ENCODE peak calls at places on chromosomes 3 and 15, in six cellular contexts. O, W, K, F, Y and B are unnamed samples.

GRCh38 chr3:161035711-161036110 is 69.4 kb downstream of the B3GALNT1 start:
- DNase-seq in Y (no peak), W (no peak), K (peak), F (peak), O (no peak), B (no peak)

GRCh38 chr3:171862993-171863521 is 19.9 kb downstream of the TMEM212 start:
- DNase-seq in K (peak), O (no peak), F (peak), W (no peak), Y (no peak), B (no peak)

GRCh38 chr15:73386886-73387506 is 18.2 kb upstream of the HCN4 start:
- DNase-seq in W (no peak), F (no peak), Y (no peak), K (no peak), O (no peak), B (no peak)

GRCh38 chr3:105649469-105649868 is 219.3 kb downstream of the CBLB start:
- DNase-seq in W (no peak), O (no peak), F (no peak), K (no peak), Y (no peak), B (no peak)

GRCh38 chr15:75043509-75044257 is 20.3 kb downstream of the PPCDC start:
- DNase-seq in O (no peak), K (peak), Y (peak), F (peak), W (peak), B (no peak)

GRCh38 chr15:40045572-40046217 is 6.7 kb upstream of the SRP14 start:
- DNase-seq in W (no peak), O (no peak), F (no peak), Y (no peak), K (no peak), B (no peak)

GRCh38 chr3:125512135-125512920 is 7.7 kb downstream of the SNX4 start:
- DNase-seq in Y (no peak), W (no peak), F (peak), O (no peak), K (peak), B (no peak)

GRCh38 chr3:172107403-172107802 is 68.0 kb downstream of the FNDC3B start:
- DNase-seq in K (no peak), F (no peak), O (peak), W (no peak), Y (no peak), B (no peak)

GRCh38 chr15:60854858-60855568 is 374.1 kb downstream of the RORA start:
- DNase-seq in F (no peak), Y (no peak), W (no peak), K (no peak), O (no peak), B (no peak)

GRCh38 chr15:31758126-31758525 is 272.2 kb upstream of the CHRNA7 start:
- DNase-seq in K (no peak), F (peak), Y (peak), O (no peak), W (peak), B (no peak)

GRCh38 chr15:83014205-83014653 is 2.8 kb upstream of the C15orf40 start:
- DNase-seq in Y (no peak), W (no peak), K (no peak), O (no peak), F (no peak), B (no peak)

GRCh38 chr3:171556574-171557145 is 96.5 kb upstream of the TNIK start:
- DNase-seq in F (no peak), K (peak), Y (no peak), O (no peak), W (no peak), B (no peak)

GRCh38 chr3:27166888-27167287 is 202.3 kb downstream of the NEK10 start:
- DNase-seq in W (no peak), K (peak), Y (no peak), O (no peak), F (peak), B (no peak)

GRCh38 chr3:172746476-172746875 is 4.0 kb upstream of the ECT2 start:
- DNase-seq in F (no peak), K (peak), O (no peak), Y (no peak), W (no peak), B (no peak)

GRCh38 chr3:131705099-131705498 is 202.3 kb upstream of the MRPL3 start:
- DNase-seq in W (no peak), Y (no peak), K (no peak), O (no peak), F (no peak), B (no peak)

GRCh38 chr3:11212301-11212613 is 58.0 kb downstream of the HRH1 start:
- DNase-seq in O (no peak), K (peak), F (peak), Y (no peak), W (no peak), B (no peak)

GRCh38 chr15:70526221-70526973 is 237.0 kb downstream of the UACA start:
- DNase-seq in Y (no peak), K (peak), F (no peak), W (no peak), O (no peak), B (no peak)

GRCh38 chr3:129809297-129809696 is 84.2 kb downstream of the TMCC1 start:
- DNase-seq in W (no peak), O (no peak), F (no peak), Y (no peak), K (no peak), B (no peak)

GRCh38 chr3:100548053-100548452 is 55.6 kb downstream of the TMEM45A start:
- DNase-seq in Y (no peak), W (no peak), F (no peak), K (no peak), O (no peak), B (no peak)

GRCh38 chr15:85479071-85479647 is 98.8 kb downstream of the AKAP13 start:
- DNase-seq in W (no peak), F (peak), K (peak), O (no peak), Y (no peak), B (no peak)

GRCh38 chr3:33829720-33830119 is 31.3 kb downstream of the PDCD6IP start:
- DNase-seq in O (no peak), Y (no peak), K (no peak), F (no peak), W (no peak), B (no peak)

GRCh38 chr15:30038667-30039523 is 43.9 kb upstream of the GOLGA8J start:
- DNase-seq in O (no peak), F (no peak), Y (no peak), W (no peak), K (no peak), B (no peak)

GRCh38 chr3:188890572-188891270 is 281.1 kb upstream of the TPRG1 start:
- DNase-seq in W (no peak), Y (no peak), K (peak), F (peak), O (no peak), B (no peak)

GRCh38 chr15:91032919-91033803 is 10.8 kb upstream of the VPS33B start:
- DNase-seq in F (no peak), O (peak), W (peak), Y (peak), K (no peak), B (peak)

GRCh38 chr3:38545983-38546382 is 49.8 kb downstream of the EXOG start:
- DNase-seq in Y (no peak), K (no peak), F (no peak), W (no peak), O (no peak), B (no peak)

GRCh38 chr3:166444336-166444735 is 607.1 kb upstream of the BCHE start:
- DNase-seq in O (no peak), Y (no peak), W (no peak), F (no peak), K (no peak), B (no peak)

GRCh38 chr3:88031543-88032148 is 27.2 kb downstream of the CGGBP1 start:
- DNase-seq in K (peak), F (peak), W (no peak), O (peak), Y (no peak), B (no peak)

GRCh38 chr3:9769012-9769411 is 735 bp downstream of the CAMK1 start:
- DNase-seq in W (no peak), K (no peak), O (no peak), Y (no peak), F (no peak), B (no peak)

GRCh38 chr3:45760878-45761711 is 35.2 kb downstream of the SLC6A20 start:
- DNase-seq in W (no peak), F (peak), K (peak), O (peak), Y (no peak), B (peak)

GRCh38 chr15:34994925-34995324 is 6.8 kb upstream of the ZNF770 start:
- DNase-seq in F (no peak), K (no peak), W (no peak), O (no peak), Y (no peak), B (no peak)

GRCh38 chr3:10977864-10978510 is 14.6 kb upstream of the SLC6A1 start:
- DNase-seq in K (peak), F (no peak), O (no peak), Y (no peak), W (no peak), B (no peak)

GRCh38 chr3:159528251-159528895 is 460.3 kb upstream of the IL12A start:
- DNase-seq in O (no peak), Y (no peak), W (no peak), K (no peak), F (no peak), B (no peak)
- H3K4me3 ChIP-seq in O (no peak), Y (no peak), W (no peak), K (no peak), F (no peak), B (no peak)

GRCh38 chr15:77069521-77070121 is 1.3 kb downstream of the TSPAN3 start:
- DNase-seq in K (no peak), F (no peak), Y (no peak), O (no peak), W (no peak), B (no peak)
- H3K27ac ChIP-seq in K (no peak), F (peak), Y (no peak), O (no peak), W (peak), B (no peak)

GRCh38 chr15:67781061-67781460 is 44.2 kb upstream of the SKOR1 start:
- DNase-seq in W (no peak), O (no peak), F (no peak), K (no peak), Y (no peak), B (no peak)

GRCh38 chr15:67784057-67784781 is 41.1 kb upstream of the SKOR1 start:
- DNase-seq in K (no peak), W (no peak), O (peak), F (no peak), Y (no peak), B (no peak)

GRCh38 chr15:67783303-67783702 is 42.0 kb upstream of the SKOR1 start:
- DNase-seq in Y (no peak), O (peak), F (no peak), K (no peak), W (no peak), B (no peak)

GRCh38 chr15:67782592-67782991 is 42.7 kb upstream of the SKOR1 start:
- DNase-seq in F (no peak), K (no peak), O (no peak), W (no peak), Y (no peak), B (no peak)

DNA sequence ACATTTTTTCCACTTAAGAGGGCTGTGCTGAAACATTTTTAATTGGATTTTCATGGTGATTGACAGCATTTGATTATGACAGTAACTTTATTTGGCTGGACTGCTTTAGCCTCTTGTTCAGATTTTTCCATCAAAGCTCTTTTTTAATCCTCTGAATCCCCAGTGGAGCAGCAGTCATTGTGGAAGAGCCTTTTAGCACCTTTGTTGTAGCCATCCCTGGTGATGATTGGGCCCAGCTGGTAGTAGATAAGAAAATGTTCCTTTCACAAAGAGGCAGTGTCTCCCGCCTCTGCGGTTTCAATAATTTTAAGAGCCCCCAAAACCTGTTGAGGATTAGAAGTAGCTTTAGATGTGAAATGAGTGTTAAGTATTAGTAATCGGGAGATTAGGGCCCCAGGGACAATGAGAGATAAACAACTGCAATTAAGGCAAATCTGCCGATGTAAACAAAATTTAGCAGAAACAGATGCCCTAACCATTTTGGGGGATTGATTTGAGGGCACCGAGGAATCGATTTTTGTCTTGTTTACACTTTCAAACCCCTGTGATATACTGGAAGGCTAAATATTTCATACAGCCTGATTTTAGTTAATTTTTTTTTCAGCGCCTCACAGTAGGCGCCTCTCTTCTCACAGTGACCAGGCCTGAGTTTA is 43.3 kb upstream of the SKOR1 start:
- DNase-seq in K (no peak), O (no peak), W (no peak), Y (no peak), F (no peak), B (no peak)
- H3K4me3 ChIP-seq in K (no peak), O (no peak), W (no peak), Y (no peak), F (no peak), B (no peak)

GRCh38 chr3:47228088-47228487 is 54.5 kb downstream of the KIF9 start:
- DNase-seq in F (no peak), K (no peak), W (no peak), O (no peak), Y (no peak), B (no peak)

GRCh38 chr3:47225310-47225906 is 57.2 kb downstream of the KIF9 start:
- DNase-seq in F (peak), W (no peak), K (no peak), O (no peak), Y (no peak), B (no peak)

GRCh38 chr3:47227678-47228077 is 54.9 kb downstream of the KIF9 start:
- DNase-seq in W (peak), Y (peak), O (no peak), K (no peak), F (no peak), B (no peak)
- H3K27ac ChIP-seq in W (peak), Y (no peak), O (no peak), K (no peak), F (no peak), B (no peak)

DNA sequence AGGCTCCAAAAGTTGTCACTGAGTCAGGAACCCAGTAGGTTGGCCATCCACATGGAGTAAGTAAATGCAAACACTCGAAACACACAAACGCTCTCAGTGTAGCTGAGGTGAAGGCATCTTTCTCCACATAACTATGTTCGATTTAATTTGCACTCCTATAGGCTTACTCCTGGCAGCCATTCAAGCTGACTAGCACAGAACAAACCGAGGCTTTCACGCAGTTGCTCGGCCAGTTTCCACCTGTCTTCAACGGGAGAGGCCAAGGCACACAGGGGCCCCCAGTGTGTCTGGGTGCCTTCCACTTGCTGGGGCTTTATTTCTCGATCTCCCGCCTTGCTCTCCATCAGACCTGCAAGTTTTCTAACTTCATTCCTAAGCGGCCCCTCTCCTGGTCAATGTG is 18.9 kb downstream of the RGMA start:
- DNase-seq in Y (no peak), W (no peak), K (no peak), F (no peak), O (no peak), B (no peak)
- H3K4me3 ChIP-seq in Y (no peak), W (peak), K (no peak), F (no peak), O (no peak), B (no peak)

DNA sequence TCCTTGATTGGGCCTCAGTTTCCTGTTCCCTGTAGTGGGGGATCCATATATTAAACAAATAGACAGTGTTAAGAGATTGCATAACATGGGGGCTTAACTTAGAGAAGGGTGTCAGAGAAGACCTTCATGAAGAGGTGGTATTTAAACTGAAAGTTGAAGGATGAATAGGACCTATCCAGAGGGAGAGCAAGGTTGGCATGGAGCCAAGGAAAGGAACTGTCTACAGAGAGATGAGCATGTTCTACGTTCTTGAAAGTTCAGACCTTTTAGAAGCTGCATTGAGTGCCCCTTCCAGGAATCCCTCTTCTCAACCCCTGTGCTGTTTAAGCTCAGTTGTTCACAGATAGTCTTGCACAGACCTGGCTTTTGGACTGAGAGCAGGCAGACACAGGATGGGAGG is 2.4 kb downstream of the HTD2 start:
- DNase-seq in W (no peak), Y (no peak), F (no peak), K (no peak), O (no peak), B (no peak)
- H3K27ac ChIP-seq in W (no peak), Y (no peak), F (no peak), K (no peak), O (peak), B (no peak)

GRCh38 chr3:72601049-72601448 is 247.2 kb downstream of the SHQ1 start:
- DNase-seq in Y (no peak), O (no peak), K (no peak), F (peak), W (no peak), B (no peak)
- H3K4me3 ChIP-seq in Y (no peak), O (no peak), K (no peak), F (no peak), W (no peak), B (no peak)